ENCODE peak calls at places on chromosomes 4 and X, in seven cellular contexts. U, T, I, N, R, S and V are unnamed samples.

GRCh38 chr4:85761803-85762202 is 286.9 kb downstream of the ARHGAP24 start:
- DNase-seq in U (no peak), T (peak; percentile 82), I (no peak), N (no peak), R (no peak), S (no peak), V (no peak)

GRCh38 chrX:129650821-129651510 is 3.8 kb downstream of the APLN start:
- DNase-seq in U (no peak), T (no peak), I (no peak), N (no peak), R (no peak), S (no peak), V (no peak)

GRCh38 chr4:58453956-58454355 is 1343.8 kb upstream of the IGFBP7 start:
- DNase-seq in U (no peak), T (no peak), I (no peak), N (no peak), R (no peak), S (no peak), V (no peak)

GRCh38 chr4:36241771-36242170 is 2.5 kb downstream of the ARAP2 start:
- DNase-seq in U (no peak), T (no peak), I (no peak), N (no peak), R (no peak), S (no peak), V (no peak)

GRCh38 chr4:5753766-5754528 is 42.9 kb downstream of the EVC start:
- DNase-seq in U (no peak), T (peak; percentile 97), I (no peak), N (no peak), R (peak; percentile 93), S (no peak), V (no peak)

GRCh38 chr4:153556441-153556815 is 90.3 kb downstream of the TMEM131L start:
- DNase-seq in U (no peak), T (no peak), I (no peak), N (no peak), R (no peak), S (no peak), V (no peak)

GRCh38 chrX:109384569-109385174 is 97.2 kb downstream of the GUCY2F start:
- DNase-seq in U (no peak), T (peak; percentile 10), I (peak; percentile 1), N (no peak), R (no peak), S (no peak), V (no peak)

GRCh38 chr4:7154351-7154981 is 37.9 kb upstream of the SORCS2 start:
- DNase-seq in U (no peak), T (no peak), I (no peak), N (no peak), R (no peak), S (no peak), V (peak; percentile 54)

GRCh38 chrX:68894513-68895338 is 65.9 kb downstream of the EFNB1 start:
- DNase-seq in U (peak; percentile 46), T (peak; percentile 18), I (peak; percentile 87), N (no peak), R (no peak), S (no peak), V (peak; percentile 74)

GRCh38 chr4:175253184-175253902 is 335.2 kb downstream of the ADAM29 start:
- DNase-seq in U (no peak), T (no peak), I (no peak), N (no peak), R (no peak), S (no peak), V (peak; percentile 5)

GRCh38 chr4:30716671-30717207 is 3.4 kb upstream of the PCDH7 start:
- DNase-seq in U (no peak), T (no peak), I (peak; percentile 40), N (no peak), R (no peak), S (no peak), V (no peak)

GRCh38 chr4:27094785-27095184 is 234.1 kb downstream of the STIM2 start:
- DNase-seq in U (no peak), T (no peak), I (peak; percentile 5), N (no peak), R (no peak), S (no peak), V (no peak)

GRCh38 chr4:98558770-98559169 is 99.6 kb downstream of the TSPAN5 start:
- DNase-seq in U (no peak), T (no peak), I (no peak), N (no peak), R (no peak), S (no peak), V (peak; percentile 22)

GRCh38 chr4:30718889-30719252 is 1.3 kb upstream of the PCDH7 start:
- DNase-seq in U (no peak), T (peak; percentile 48), I (peak; percentile 4), N (no peak), R (no peak), S (no peak), V (peak; percentile 43)

GRCh38 chr4:128338634-128339355 is 51.2 kb upstream of the PGRMC2 start:
- DNase-seq in U (no peak), T (peak; percentile 91), I (no peak), N (no peak), R (peak; percentile 85), S (no peak), V (no peak)

GRCh38 chr4:188657365-188657764 is 518.1 kb downstream of the TRIML1 start:
- DNase-seq in U (no peak), T (no peak), I (no peak), N (no peak), R (no peak), S (no peak), V (peak; percentile 38)

GRCh38 chr4:83285022-83285387 is 407 bp upstream of the COQ2 start:
- DNase-seq in U (no peak), T (peak; percentile 29), I (peak; percentile 31), N (no peak), R (peak; percentile 51), S (no peak), V (no peak)

GRCh38 chrX:131821945-131822622 is 201.0 kb upstream of the STK26 start:
- DNase-seq in U (no peak), T (peak; percentile 85), I (no peak), N (no peak), R (no peak), S (no peak), V (no peak)

GRCh38 chrX:19721726-19722370 is 165.6 kb downstream of the SH3KBP1 start:
- DNase-seq in U (peak; percentile 37), T (no peak), I (no peak), N (no peak), R (no peak), S (no peak), V (no peak)

GRCh38 chr4:165454426-165454825 is 75.6 kb downstream of the CPE start:
- DNase-seq in U (no peak), T (no peak), I (no peak), N (no peak), R (no peak), S (no peak), V (no peak)

GRCh38 chrX:42127563-42127962 is 204.2 kb upstream of the CASK start:
- DNase-seq in U (no peak), T (no peak), I (no peak), N (no peak), R (no peak), S (no peak), V (no peak)

GRCh38 chr4:155889036-155889793 is 14.3 kb upstream of the TDO2 start:
- DNase-seq in U (no peak), T (peak; percentile 89), I (no peak), N (no peak), R (peak; percentile 82), S (no peak), V (no peak)

GRCh38 chrX:23505531-23506303 is 161.6 kb upstream of the PRDX4 start:
- DNase-seq in U (no peak), T (no peak), I (no peak), N (no peak), R (no peak), S (no peak), V (peak; percentile 46)

GRCh38 chrX:10098235-10098819 is 58.4 kb upstream of the CLCN4 start:
- DNase-seq in U (no peak), T (no peak), I (no peak), N (peak; percentile 46), R (no peak), S (peak; percentile 8), V (no peak)

GRCh38 chrX:10794203-10794630 is 173.8 kb upstream of the MID1 start:
- DNase-seq in U (no peak), T (no peak), I (no peak), N (no peak), R (no peak), S (no peak), V (no peak)

GRCh38 chrX:69268637-69269036 is 103.4 kb upstream of the PJA1 start:
- DNase-seq in U (no peak), T (no peak), I (no peak), N (no peak), R (no peak), S (no peak), V (no peak)

GRCh38 chr4:113394730-113395530 is 345.5 kb downstream of the ANK2 start:
- DNase-seq in U (peak; percentile 15), T (peak; percentile 88), I (peak; percentile 73), N (no peak), R (peak; percentile 82), S (peak; percentile 2), V (peak; percentile 27)

GRCh38 chr4:2767046-2767704 is 11.0 kb upstream of the TNIP2 start:
- DNase-seq in U (no peak), T (no peak), I (no peak), N (no peak), R (no peak), S (no peak), V (no peak)

GRCh38 chrX:49186125-49187027 is at the start of gene PRICKLE3:
- DNase-seq in U (peak; percentile 26), T (peak; percentile 29), I (peak; percentile 44), N (peak; percentile 53), R (peak; percentile 53), S (peak; percentile 28), V (peak; percentile 86)

GRCh38 chr4:173325007-173325736 is 9.0 kb downstream of the HMGB2 start:
- DNase-seq in U (no peak), T (no peak), I (no peak), N (no peak), R (no peak), S (no peak), V (no peak)

GRCh38 chrX:1601768-1602085 is 10.3 kb downstream of the AKAP17A start:
- DNase-seq in U (no peak), T (no peak), I (no peak), N (no peak), R (no peak), S (no peak), V (peak; percentile 13)

GRCh38 chr4:13656569-13656988 is 29.1 kb upstream of the BOD1L1 start:
- DNase-seq in U (peak; percentile 13), T (peak; percentile 74), I (peak; percentile 47), N (peak; percentile 60), R (peak; percentile 87), S (peak; percentile 29), V (peak; percentile 61)